ENCODE peak calls at places on chromosomes 5 and 9, in six cellular contexts. One of them, this sample, is unnamed.

GRCh38 chr9:106632621-106633020 is 230.3 kb upstream of the ZNF462 start:
- DNase-seq in hepatocyte: peak; percentile 48
- DNase-seq in heart left ventricle: no peak
- DNase-seq in WERI-Rb-1: no peak
- DNase-seq in A549: no peak
- DNase-seq in tibial nerve: no peak
- DNase-seq in this sample: no peak

GRCh38 chr5:78467744-78468357 is 107.4 kb downstream of the SCAMP1 start:
- DNase-seq in hepatocyte: peak; percentile 56
- DNase-seq in heart left ventricle: no peak
- DNase-seq in WERI-Rb-1: no peak
- DNase-seq in A549: peak; percentile 54
- DNase-seq in tibial nerve: no peak
- DNase-seq in this sample: no peak

GRCh38 chr9:81627481-81627880 is 61.9 kb downstream of the TLE1 start:
- DNase-seq in hepatocyte: no peak
- DNase-seq in heart left ventricle: no peak
- DNase-seq in WERI-Rb-1: no peak
- DNase-seq in A549: no peak
- DNase-seq in tibial nerve: no peak
- DNase-seq in this sample: no peak

GRCh38 chr5:181138258-181138657 is 7.3 kb upstream of the OR2V1 start:
- DNase-seq in hepatocyte: no peak
- DNase-seq in heart left ventricle: no peak
- DNase-seq in WERI-Rb-1: no peak
- DNase-seq in A549: peak; percentile 52
- DNase-seq in tibial nerve: no peak
- DNase-seq in this sample: no peak

GRCh38 chr5:149938272-149938671 is 6.3 kb downstream of the PDE6A start:
- DNase-seq in hepatocyte: no peak
- DNase-seq in heart left ventricle: peak; percentile 77
- DNase-seq in WERI-Rb-1: no peak
- DNase-seq in A549: peak; percentile 91
- DNase-seq in tibial nerve: no peak
- DNase-seq in this sample: no peak

GRCh38 chr9:113650207-113651131 is 186.9 kb downstream of the RGS3 start:
- DNase-seq in hepatocyte: no peak
- DNase-seq in heart left ventricle: no peak
- DNase-seq in WERI-Rb-1: no peak
- DNase-seq in A549: peak; percentile 78
- DNase-seq in tibial nerve: no peak
- DNase-seq in this sample: no peak

GRCh38 chr5:55456216-55456895 is 78.4 kb downstream of the PLPP1 start:
- DNase-seq in hepatocyte: no peak
- DNase-seq in heart left ventricle: no peak
- DNase-seq in WERI-Rb-1: no peak
- DNase-seq in A549: no peak
- DNase-seq in tibial nerve: no peak
- DNase-seq in this sample: no peak

GRCh38 chr9:27524236-27524635 is at the start of gene IFNK:
- DNase-seq in hepatocyte: no peak
- DNase-seq in heart left ventricle: no peak
- DNase-seq in WERI-Rb-1: no peak
- DNase-seq in A549: no peak
- DNase-seq in tibial nerve: no peak
- DNase-seq in this sample: no peak

GRCh38 chr9:76394896-76395244 is 644 bp upstream of the RFK start:
- DNase-seq in hepatocyte: peak; percentile 66
- DNase-seq in heart left ventricle: no peak
- DNase-seq in WERI-Rb-1: peak; percentile 75
- DNase-seq in A549: peak; percentile 85
- DNase-seq in tibial nerve: peak; percentile 38
- DNase-seq in this sample: peak; percentile 59

GRCh38 chr5:107869459-107870115 is 198.8 kb upstream of the EFNA5 start:
- DNase-seq in hepatocyte: peak; percentile 29
- DNase-seq in heart left ventricle: no peak
- DNase-seq in WERI-Rb-1: no peak
- DNase-seq in A549: peak; percentile 64
- DNase-seq in tibial nerve: no peak
- DNase-seq in this sample: no peak

DNA sequence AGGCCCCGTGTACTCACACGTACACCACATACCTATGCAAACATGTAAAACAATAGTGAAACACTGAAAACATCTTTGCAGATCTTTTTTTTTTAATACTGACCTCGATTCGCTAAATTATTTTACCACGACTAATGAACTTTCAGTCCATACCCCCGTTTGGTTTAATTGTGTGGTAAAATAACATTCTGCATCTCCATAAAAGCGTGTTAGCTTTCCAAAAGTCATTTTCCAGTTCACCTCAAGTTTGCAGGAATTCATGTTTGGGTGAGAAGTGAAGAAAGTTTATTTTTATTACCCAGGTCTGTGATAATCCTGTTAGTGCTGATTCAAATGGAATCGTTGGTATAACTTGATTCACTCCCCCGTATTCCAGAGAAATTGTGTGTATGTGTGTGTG is 652 bp downstream of the ARSK start:
- DNase-seq in hepatocyte: no peak
- DNase-seq in heart left ventricle: no peak
- DNase-seq in WERI-Rb-1: no peak
- DNase-seq in A549: no peak
- DNase-seq in tibial nerve: no peak
- DNase-seq in this sample: no peak
- H3K27ac ChIP-seq in hepatocyte: peak overlapping the region; percentile 72
- H3K27ac ChIP-seq in heart left ventricle: peak overlapping the region; percentile 91
- H3K27ac ChIP-seq in WERI-Rb-1: peak overlapping the region; percentile 82
- H3K27ac ChIP-seq in A549: peak overlapping the region; percentile 87
- H3K27ac ChIP-seq in tibial nerve: peak overlapping the region; percentile 86
- H3K27ac ChIP-seq in this sample: peak overlapping the region; percentile 57

GRCh38 chr5:93791520-93791972 is 50.1 kb upstream of the POU5F2 start:
- DNase-seq in hepatocyte: peak; percentile 5
- DNase-seq in heart left ventricle: no peak
- DNase-seq in WERI-Rb-1: peak; percentile 10
- DNase-seq in A549: peak; percentile 19
- DNase-seq in tibial nerve: no peak
- DNase-seq in this sample: no peak
- TF ChIP-seq CTCF in hepatocyte: no peak
- TF ChIP-seq CTCF in heart left ventricle: no peak
- TF ChIP-seq CTCF in WERI-Rb-1: no peak
- TF ChIP-seq CTCF in A549: no peak
- TF ChIP-seq CTCF in tibial nerve: no peak
- TF ChIP-seq CTCF in this sample: no peak

DNA sequence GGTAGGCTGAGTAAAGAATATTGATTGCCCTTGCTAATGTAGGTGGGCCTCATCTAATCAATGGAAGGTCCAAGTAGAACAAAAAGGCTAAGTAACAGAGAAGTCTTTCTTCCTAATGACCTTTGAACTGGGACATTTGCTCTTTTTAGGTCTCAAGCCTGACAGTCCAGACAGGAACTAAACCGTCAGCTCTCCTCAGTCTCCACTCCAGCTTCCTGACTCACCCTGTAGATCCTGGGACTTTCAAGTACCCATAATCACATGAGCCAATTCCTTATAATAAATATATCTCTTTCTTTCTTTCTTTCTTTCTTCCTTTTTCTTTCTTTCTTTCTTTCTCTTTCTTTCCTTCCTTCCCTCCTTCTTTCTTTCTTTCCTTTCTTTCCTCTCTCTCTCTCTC is 479.5 kb upstream of the PAPPA start:
- DNase-seq in hepatocyte: no peak
- DNase-seq in heart left ventricle: no peak
- DNase-seq in WERI-Rb-1: no peak
- DNase-seq in A549: no peak
- DNase-seq in tibial nerve: no peak
- DNase-seq in this sample: no peak
- H3K27ac ChIP-seq in hepatocyte: peak overlapping the region; percentile 97
- H3K27ac ChIP-seq in heart left ventricle: no peak overlapping the region
- H3K27ac ChIP-seq in WERI-Rb-1: no peak overlapping the region
- H3K27ac ChIP-seq in A549: peak overlapping the region; percentile 91
- H3K27ac ChIP-seq in tibial nerve: peak overlapping the region; percentile 80
- H3K27ac ChIP-seq in this sample: no peak overlapping the region

GRCh38 chr5:139859013-139859412 is 63.4 kb downstream of the PSD2 start:
- DNase-seq in hepatocyte: no peak
- DNase-seq in heart left ventricle: no peak
- DNase-seq in WERI-Rb-1: no peak
- DNase-seq in A549: no peak
- DNase-seq in tibial nerve: no peak
- DNase-seq in this sample: no peak
- TF ChIP-seq CTCF in hepatocyte: no peak
- TF ChIP-seq CTCF in heart left ventricle: no peak
- TF ChIP-seq CTCF in WERI-Rb-1: no peak
- TF ChIP-seq CTCF in A549: no peak
- TF ChIP-seq CTCF in tibial nerve: no peak
- TF ChIP-seq CTCF in this sample: no peak

DNA sequence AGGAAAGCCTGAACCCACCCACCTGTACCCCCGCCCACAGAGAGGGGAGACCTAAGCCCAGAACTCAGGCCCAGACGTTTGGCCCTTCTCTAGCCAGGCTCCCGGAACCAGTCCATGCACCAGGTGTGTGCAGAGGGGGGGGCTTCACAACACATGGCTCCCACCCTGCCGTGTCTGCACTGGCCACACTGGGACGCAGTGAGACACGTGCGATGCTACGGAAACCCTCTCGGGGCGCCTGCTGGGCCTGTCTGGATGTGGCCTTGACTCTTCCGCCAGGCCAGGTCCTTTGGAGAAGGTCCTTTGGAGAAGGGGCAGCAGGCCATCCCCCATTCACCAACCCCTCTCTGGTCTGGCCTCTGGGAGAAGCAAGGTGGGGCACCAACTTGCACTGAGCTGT is 58.4 kb upstream of the SARDH start:
- DNase-seq in hepatocyte: no peak
- DNase-seq in heart left ventricle: no peak
- DNase-seq in WERI-Rb-1: no peak
- DNase-seq in A549: no peak
- DNase-seq in tibial nerve: no peak
- DNase-seq in this sample: no peak
- H3K27ac ChIP-seq in hepatocyte: no peak overlapping the region
- H3K27ac ChIP-seq in heart left ventricle: no peak overlapping the region
- H3K27ac ChIP-seq in WERI-Rb-1: peak overlapping the region; percentile 54
- H3K27ac ChIP-seq in A549: no peak overlapping the region
- H3K27ac ChIP-seq in tibial nerve: no peak overlapping the region
- H3K27ac ChIP-seq in this sample: no peak overlapping the region

GRCh38 chr9:73141282-73141681 is 10.4 kb upstream of the ANXA1 start:
- DNase-seq in hepatocyte: no peak
- DNase-seq in heart left ventricle: no peak
- DNase-seq in WERI-Rb-1: no peak
- DNase-seq in A549: no peak
- DNase-seq in tibial nerve: no peak
- DNase-seq in this sample: no peak
- TF ChIP-seq CTCF in hepatocyte: no peak
- TF ChIP-seq CTCF in heart left ventricle: no peak
- TF ChIP-seq CTCF in WERI-Rb-1: no peak
- TF ChIP-seq CTCF in A549: no peak
- TF ChIP-seq CTCF in tibial nerve: no peak
- TF ChIP-seq CTCF in this sample: no peak

GRCh38 chr5:119338326-119338957 is 17.4 kb upstream of the TNFAIP8 start:
- DNase-seq in hepatocyte: no peak
- DNase-seq in heart left ventricle: no peak
- DNase-seq in WERI-Rb-1: no peak
- DNase-seq in A549: no peak
- DNase-seq in tibial nerve: no peak
- DNase-seq in this sample: no peak
- H3K27ac ChIP-seq in hepatocyte: no peak overlapping the region
- H3K27ac ChIP-seq in heart left ventricle: no peak overlapping the region
- H3K27ac ChIP-seq in WERI-Rb-1: no peak overlapping the region
- H3K27ac ChIP-seq in A549: no peak overlapping the region
- H3K27ac ChIP-seq in tibial nerve: no peak overlapping the region
- H3K27ac ChIP-seq in this sample: no peak overlapping the region

GRCh38 chr5:127634007-127634406 is 14.9 kb upstream of the CTXN3 start:
- DNase-seq in hepatocyte: no peak
- DNase-seq in heart left ventricle: no peak
- DNase-seq in WERI-Rb-1: no peak
- DNase-seq in A549: no peak
- DNase-seq in tibial nerve: no peak
- DNase-seq in this sample: no peak
- TF ChIP-seq CTCF in hepatocyte: no peak
- TF ChIP-seq CTCF in heart left ventricle: no peak
- TF ChIP-seq CTCF in WERI-Rb-1: no peak
- TF ChIP-seq CTCF in A549: no peak
- TF ChIP-seq CTCF in tibial nerve: no peak
- TF ChIP-seq CTCF in this sample: no peak

DNA sequence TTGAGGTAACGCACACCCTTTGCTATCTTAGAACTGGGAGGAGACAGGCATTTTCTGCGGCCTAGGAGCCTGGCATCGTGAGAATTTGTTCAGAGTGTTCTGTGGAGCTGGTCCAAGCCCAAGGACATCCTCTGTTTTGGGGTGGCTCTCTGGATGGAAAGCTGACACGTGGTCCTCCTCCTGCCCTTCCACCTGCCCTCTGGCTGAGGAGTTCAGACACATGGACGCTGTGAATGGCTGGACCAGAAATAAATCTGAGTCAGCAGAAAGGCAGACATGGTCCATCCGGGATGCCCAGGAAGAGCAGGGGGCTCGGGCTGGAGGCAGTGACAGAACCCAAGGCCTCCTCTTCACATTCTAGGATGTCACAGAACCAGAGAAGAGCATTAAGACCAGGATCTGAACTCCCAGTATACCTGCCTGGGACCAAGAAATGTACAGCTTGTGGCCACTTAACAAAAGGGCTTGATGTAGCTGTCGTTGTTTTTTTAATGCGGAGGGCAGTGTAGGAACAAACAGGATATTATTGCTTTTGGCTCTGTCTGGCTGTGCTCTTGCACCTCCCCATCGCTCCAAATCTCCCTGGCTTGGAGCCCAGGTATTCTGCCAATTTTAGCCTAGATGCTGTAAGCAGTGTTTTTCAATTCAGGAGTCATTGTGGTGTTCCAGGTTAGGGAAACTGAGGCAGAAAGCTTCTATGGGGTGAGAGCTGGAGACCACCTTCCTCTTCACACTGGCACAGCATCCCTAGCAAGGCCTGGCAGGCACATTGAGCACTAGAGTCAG is 2.4 kb downstream of the CKMT2 start:
- DNase-seq in hepatocyte: no peak
- DNase-seq in heart left ventricle: no peak
- DNase-seq in WERI-Rb-1: no peak
- DNase-seq in A549: no peak
- DNase-seq in tibial nerve: peak; percentile 39
- DNase-seq in this sample: peak; percentile 72
- H3K27ac ChIP-seq in hepatocyte: no peak overlapping the region
- H3K27ac ChIP-seq in heart left ventricle: peak overlapping the region; percentile 84
- H3K27ac ChIP-seq in WERI-Rb-1: no peak overlapping the region
- H3K27ac ChIP-seq in A549: no peak overlapping the region
- H3K27ac ChIP-seq in tibial nerve: peak overlapping the region; percentile 62
- H3K27ac ChIP-seq in this sample: peak overlapping the region; percentile 90

DNA sequence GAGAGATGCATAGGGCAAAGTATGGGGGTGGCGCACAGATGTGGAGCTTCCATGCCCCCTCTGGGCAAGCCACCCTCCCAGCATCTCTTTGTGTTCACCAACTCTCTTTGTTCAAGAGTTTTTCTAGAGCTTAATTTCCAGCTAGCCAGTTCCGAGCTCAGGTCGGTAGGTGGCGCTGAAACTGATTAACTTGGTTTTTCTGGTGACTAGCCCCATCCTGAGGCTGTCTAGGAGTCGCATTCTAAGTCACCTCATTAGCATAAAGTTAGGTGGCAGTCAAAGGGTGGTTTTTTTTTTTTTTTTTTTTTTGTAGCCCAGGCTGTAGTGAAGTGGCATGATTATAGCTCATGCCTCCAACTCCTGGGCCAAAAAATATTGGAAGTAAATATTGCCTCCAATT is 476.4 kb downstream of the KDM4C start:
- DNase-seq in hepatocyte: peak; percentile 48
- DNase-seq in heart left ventricle: no peak
- DNase-seq in WERI-Rb-1: peak; percentile 32
- DNase-seq in A549: peak; percentile 66
- DNase-seq in tibial nerve: no peak
- DNase-seq in this sample: no peak
- TF ChIP-seq CTCF in hepatocyte: peak; percentile 49
- TF ChIP-seq CTCF in heart left ventricle: peak; percentile 41
- TF ChIP-seq CTCF in WERI-Rb-1: peak; percentile 42
- TF ChIP-seq CTCF in A549: peak; percentile 47
- TF ChIP-seq CTCF in tibial nerve: no peak
- TF ChIP-seq CTCF in this sample: no peak

This sample was measured in ovary.